ENCODE peak calls at places on chromosomes 2 and 18, in ten cellular contexts. One of them, this sample, is unnamed.
A peak's percentile ranks its signal among the peaks of the same experiment; 100 is the strongest.

GRCh38 chr18:66621816-66622576 is 18.1 kb upstream of the CDH19 start:
- DNase-seq in DND-41: no peak
- DNase-seq in HFF-Myc: no peak
- DNase-seq in thoracic aorta: no peak
- DNase-seq in body of pancreas: no peak
- DNase-seq in IMR-90: no peak
- DNase-seq in A673: no peak
- DNase-seq in kidney: no peak
- DNase-seq in right atrium auricular region: no peak
- DNase-seq in fibroblast of lung: no peak
- DNase-seq in this sample: no peak

GRCh38 chr18:35215026-35215425 is 25.8 kb upstream of the ZNF397 start:
- DNase-seq in HFF-Myc: no peak
- DNase-seq in body of pancreas: no peak
- DNase-seq in IMR-90: no peak
- DNase-seq in DND-41: no peak
- DNase-seq in fibroblast of lung: no peak
- DNase-seq in thoracic aorta: no peak
- DNase-seq in kidney: no peak
- DNase-seq in A673: no peak
- DNase-seq in right atrium auricular region: no peak
- DNase-seq in this sample: no peak

GRCh38 chr2:46151582-46151981 is 145.6 kb upstream of the EPAS1 start:
- DNase-seq in thoracic aorta: no peak
- DNase-seq in fibroblast of lung: no peak
- DNase-seq in IMR-90: peak; percentile 60
- DNase-seq in DND-41: no peak
- DNase-seq in body of pancreas: no peak
- DNase-seq in A673: no peak
- DNase-seq in HFF-Myc: no peak
- DNase-seq in right atrium auricular region: no peak
- DNase-seq in kidney: no peak
- DNase-seq in this sample: no peak

GRCh38 chr2:69789129-69789528 is 40.3 kb upstream of the GMCL1 start:
- DNase-seq in A673: peak; percentile 10
- DNase-seq in kidney: no peak
- DNase-seq in HFF-Myc: no peak
- DNase-seq in thoracic aorta: peak; percentile 15
- DNase-seq in DND-41: no peak
- DNase-seq in fibroblast of lung: peak; percentile 98
- DNase-seq in IMR-90: peak; percentile 94
- DNase-seq in right atrium auricular region: peak; percentile 66
- DNase-seq in body of pancreas: peak; percentile 10
- DNase-seq in this sample: peak; percentile 83

GRCh38 chr2:1969701-1970015 is 225.3 kb upstream of the PXDN start:
- DNase-seq in kidney: no peak
- DNase-seq in body of pancreas: no peak
- DNase-seq in IMR-90: no peak
- DNase-seq in HFF-Myc: no peak
- DNase-seq in thoracic aorta: no peak
- DNase-seq in A673: no peak
- DNase-seq in fibroblast of lung: no peak
- DNase-seq in DND-41: no peak
- DNase-seq in right atrium auricular region: no peak
- DNase-seq in this sample: no peak

GRCh38 chr2:173568054-173568453 is 213.4 kb downstream of the CDCA7 start:
- DNase-seq in right atrium auricular region: no peak
- DNase-seq in A673: peak; percentile 23
- DNase-seq in DND-41: peak; percentile 22
- DNase-seq in kidney: no peak
- DNase-seq in thoracic aorta: no peak
- DNase-seq in HFF-Myc: no peak
- DNase-seq in fibroblast of lung: no peak
- DNase-seq in IMR-90: no peak
- DNase-seq in body of pancreas: no peak
- DNase-seq in this sample: peak; percentile 27

GRCh38 chr2:218145124-218145523 is 19.3 kb downstream of the CXCR2 start:
- DNase-seq in right atrium auricular region: no peak
- DNase-seq in A673: no peak
- DNase-seq in HFF-Myc: no peak
- DNase-seq in fibroblast of lung: no peak
- DNase-seq in IMR-90: no peak
- DNase-seq in thoracic aorta: no peak
- DNase-seq in DND-41: no peak
- DNase-seq in body of pancreas: no peak
- DNase-seq in kidney: no peak
- DNase-seq in this sample: peak; percentile 39

GRCh38 chr18:7023581-7023980 is 94.0 kb downstream of the LAMA1 start:
- DNase-seq in body of pancreas: no peak
- DNase-seq in HFF-Myc: no peak
- DNase-seq in right atrium auricular region: peak; percentile 2
- DNase-seq in DND-41: no peak
- DNase-seq in thoracic aorta: no peak
- DNase-seq in A673: no peak
- DNase-seq in IMR-90: no peak
- DNase-seq in fibroblast of lung: no peak
- DNase-seq in kidney: no peak
- DNase-seq in this sample: no peak

GRCh38 chr2:148201075-148202004 is 180.4 kb downstream of the MBD5 start:
- DNase-seq in thoracic aorta: no peak
- DNase-seq in IMR-90: peak; percentile 31
- DNase-seq in right atrium auricular region: no peak
- DNase-seq in body of pancreas: peak; percentile 24
- DNase-seq in kidney: peak; percentile 61
- DNase-seq in DND-41: peak; percentile 25
- DNase-seq in fibroblast of lung: peak; percentile 12
- DNase-seq in HFF-Myc: peak; percentile 5
- DNase-seq in A673: peak; percentile 77
- DNase-seq in this sample: peak; percentile 49

GRCh38 chr2:208595386-208596275 is 189.0 kb downstream of the PTH2R start:
- DNase-seq in HFF-Myc: no peak
- DNase-seq in IMR-90: no peak
- DNase-seq in DND-41: no peak
- DNase-seq in thoracic aorta: no peak
- DNase-seq in right atrium auricular region: no peak
- DNase-seq in A673: no peak
- DNase-seq in kidney: no peak
- DNase-seq in body of pancreas: no peak
- DNase-seq in fibroblast of lung: peak; percentile 0
- DNase-seq in this sample: no peak

GRCh38 chr2:54999182-54999581 is 51.1 kb downstream of the RTN4 start:
- DNase-seq in body of pancreas: no peak
- DNase-seq in A673: peak; percentile 62
- DNase-seq in HFF-Myc: peak; percentile 36
- DNase-seq in thoracic aorta: no peak
- DNase-seq in fibroblast of lung: peak; percentile 85
- DNase-seq in right atrium auricular region: no peak
- DNase-seq in kidney: no peak
- DNase-seq in IMR-90: peak; percentile 77
- DNase-seq in DND-41: no peak
- DNase-seq in this sample: peak; percentile 64

GRCh38 chr18:23231340-23232021 is 96.2 kb downstream of the CABLES1 start:
- DNase-seq in fibroblast of lung: peak; percentile 92
- DNase-seq in body of pancreas: peak; percentile 21
- DNase-seq in IMR-90: peak; percentile 92
- DNase-seq in A673: peak; percentile 86
- DNase-seq in thoracic aorta: peak; percentile 72
- DNase-seq in DND-41: peak; percentile 63
- DNase-seq in kidney: peak; percentile 84
- DNase-seq in right atrium auricular region: peak; percentile 95
- DNase-seq in HFF-Myc: peak; percentile 65
- DNase-seq in this sample: peak; percentile 99

GRCh38 chr18:39057423-39058057 is 1491.9 kb upstream of the CELF4 start:
- DNase-seq in IMR-90: peak; percentile 1
- DNase-seq in body of pancreas: no peak
- DNase-seq in thoracic aorta: no peak
- DNase-seq in A673: no peak
- DNase-seq in kidney: no peak
- DNase-seq in DND-41: no peak
- DNase-seq in fibroblast of lung: peak; percentile 49
- DNase-seq in right atrium auricular region: no peak
- DNase-seq in HFF-Myc: no peak
- DNase-seq in this sample: peak; percentile 58

GRCh38 chr2:207951734-207952480 is 73.4 kb downstream of the PLEKHM3 start:
- DNase-seq in right atrium auricular region: no peak
- DNase-seq in IMR-90: no peak
- DNase-seq in DND-41: no peak
- DNase-seq in kidney: no peak
- DNase-seq in fibroblast of lung: no peak
- DNase-seq in HFF-Myc: no peak
- DNase-seq in body of pancreas: no peak
- DNase-seq in A673: no peak
- DNase-seq in thoracic aorta: no peak
- DNase-seq in this sample: no peak

GRCh38 chr2:60840880-60841279 is 40.5 kb upstream of the REL start:
- DNase-seq in kidney: no peak
- DNase-seq in A673: no peak
- DNase-seq in right atrium auricular region: no peak
- DNase-seq in fibroblast of lung: no peak
- DNase-seq in thoracic aorta: no peak
- DNase-seq in DND-41: no peak
- DNase-seq in IMR-90: no peak
- DNase-seq in body of pancreas: no peak
- DNase-seq in HFF-Myc: no peak
- DNase-seq in this sample: no peak

GRCh38 chr2:209208211-209208610 is 215.6 kb upstream of the MAP2 start:
- DNase-seq in fibroblast of lung: peak; percentile 4
- DNase-seq in thoracic aorta: no peak
- DNase-seq in IMR-90: no peak
- DNase-seq in kidney: no peak
- DNase-seq in right atrium auricular region: no peak
- DNase-seq in DND-41: no peak
- DNase-seq in HFF-Myc: no peak
- DNase-seq in body of pancreas: peak; percentile 75
- DNase-seq in A673: peak; percentile 40
- DNase-seq in this sample: peak; percentile 12

DNA sequence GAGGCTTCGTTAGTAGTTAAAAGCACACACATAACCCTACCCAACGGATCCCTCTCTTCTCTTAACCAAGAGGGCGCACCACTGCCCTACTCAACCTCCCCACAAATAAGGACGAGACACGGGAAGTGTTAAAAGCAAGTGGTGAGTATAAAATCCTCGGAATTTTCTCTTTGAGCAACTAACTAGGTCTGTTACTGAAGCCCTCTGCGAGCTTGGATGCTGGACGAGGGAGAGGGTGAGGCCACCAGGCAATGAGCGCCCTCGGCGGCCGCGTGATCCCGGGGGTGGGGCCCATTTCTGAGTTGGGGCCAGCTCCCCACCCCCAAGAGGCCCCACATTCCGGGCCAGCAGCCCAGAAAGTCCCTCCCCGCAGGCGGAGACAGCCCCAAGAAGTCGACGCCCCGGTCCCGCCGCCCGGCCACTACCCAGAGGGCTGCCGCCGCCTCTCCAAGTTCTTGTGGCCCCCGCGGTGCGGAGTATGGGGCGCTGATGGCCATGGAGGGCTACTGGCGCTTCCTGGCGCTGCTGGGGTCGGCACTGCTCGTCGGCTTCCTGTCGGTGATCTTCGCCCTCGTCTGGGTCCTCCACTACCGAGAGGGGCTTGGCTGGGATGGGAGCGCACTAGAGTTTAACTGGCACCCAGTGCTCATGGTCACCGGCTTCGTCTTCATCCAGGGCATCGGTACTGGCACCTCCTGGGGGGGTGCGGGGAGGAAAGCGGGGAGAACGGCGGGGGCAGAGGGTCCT is at the start of gene CYBRD1:
- DNase-seq in A673: peak; percentile 24
- DNase-seq in right atrium auricular region: peak; percentile 90
- DNase-seq in thoracic aorta: peak; percentile 50
- DNase-seq in fibroblast of lung: peak; percentile 86
- DNase-seq in DND-41: peak; percentile 31
- DNase-seq in body of pancreas: peak; percentile 40
- DNase-seq in kidney: peak; percentile 95
- DNase-seq in IMR-90: peak; percentile 79
- DNase-seq in HFF-Myc: no peak
- DNase-seq in this sample: peak; percentile 91
- TF ChIP-seq CTCF in A673: no peak
- TF ChIP-seq CTCF in right atrium auricular region: peak; percentile 8
- TF ChIP-seq CTCF in thoracic aorta: no peak
- TF ChIP-seq CTCF in fibroblast of lung: no peak
- TF ChIP-seq CTCF in DND-41: no peak
- TF ChIP-seq CTCF in body of pancreas: no peak
- TF ChIP-seq CTCF in kidney: no peak
- TF ChIP-seq CTCF in IMR-90: peak; percentile 8
- TF ChIP-seq CTCF in HFF-Myc: no peak
- TF ChIP-seq CTCF in this sample: no peak

GRCh38 chr2:95052804-95053535 is 27.5 kb downstream of the MAL start:
- DNase-seq in HFF-Myc: no peak
- DNase-seq in right atrium auricular region: no peak
- DNase-seq in fibroblast of lung: no peak
- DNase-seq in DND-41: peak; percentile 34
- DNase-seq in body of pancreas: no peak
- DNase-seq in IMR-90: no peak
- DNase-seq in thoracic aorta: no peak
- DNase-seq in A673: no peak
- DNase-seq in kidney: no peak
- DNase-seq in this sample: no peak
- H3K4me3 ChIP-seq in HFF-Myc: no peak overlapping the region
- H3K4me3 ChIP-seq in right atrium auricular region: no peak overlapping the region
- H3K4me3 ChIP-seq in fibroblast of lung: no peak overlapping the region
- H3K4me3 ChIP-seq in DND-41: no peak overlapping the region
- H3K4me3 ChIP-seq in body of pancreas: no peak overlapping the region
- H3K4me3 ChIP-seq in IMR-90: no peak overlapping the region
- H3K4me3 ChIP-seq in thoracic aorta: no peak overlapping the region
- H3K4me3 ChIP-seq in A673: no peak overlapping the region
- H3K4me3 ChIP-seq in kidney: no peak overlapping the region
- H3K4me3 ChIP-seq in this sample: no peak overlapping the region

DNA sequence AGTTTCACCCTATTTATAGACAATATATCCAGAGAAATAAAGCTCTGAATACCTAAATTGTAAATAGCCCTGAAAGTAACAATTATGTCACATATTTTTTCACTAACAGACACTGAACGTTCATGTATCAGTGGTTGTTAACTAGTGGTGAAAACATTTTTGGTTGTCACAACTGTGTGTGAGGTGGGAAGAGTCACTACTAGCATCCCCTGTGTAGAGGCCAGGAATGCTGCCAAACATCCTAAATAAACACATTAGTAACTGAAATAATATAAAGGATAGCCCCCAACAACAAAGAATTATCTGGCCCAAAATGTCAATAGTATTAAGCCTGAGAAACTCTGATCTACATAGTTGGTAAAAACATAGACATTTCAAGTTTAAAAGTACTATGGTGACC is 64.5 kb downstream of the ROCK1 start:
- DNase-seq in kidney: no peak
- DNase-seq in HFF-Myc: no peak
- DNase-seq in DND-41: no peak
- DNase-seq in IMR-90: no peak
- DNase-seq in thoracic aorta: no peak
- DNase-seq in body of pancreas: no peak
- DNase-seq in right atrium auricular region: no peak
- DNase-seq in A673: no peak
- DNase-seq in fibroblast of lung: no peak
- DNase-seq in this sample: no peak
- TF ChIP-seq CTCF in kidney: no peak
- TF ChIP-seq CTCF in HFF-Myc: no peak
- TF ChIP-seq CTCF in DND-41: no peak
- TF ChIP-seq CTCF in IMR-90: no peak
- TF ChIP-seq CTCF in thoracic aorta: no peak
- TF ChIP-seq CTCF in body of pancreas: no peak
- TF ChIP-seq CTCF in right atrium auricular region: no peak
- TF ChIP-seq CTCF in A673: no peak
- TF ChIP-seq CTCF in fibroblast of lung: no peak
- TF ChIP-seq CTCF in this sample: no peak

GRCh38 chr2:63819765-63820717 is 21.7 kb upstream of the UGP2 start:
- DNase-seq in right atrium auricular region: peak; percentile 76
- DNase-seq in DND-41: no peak
- DNase-seq in kidney: no peak
- DNase-seq in A673: no peak
- DNase-seq in body of pancreas: peak; percentile 56
- DNase-seq in IMR-90: peak; percentile 61
- DNase-seq in fibroblast of lung: no peak
- DNase-seq in thoracic aorta: no peak
- DNase-seq in HFF-Myc: peak; percentile 24
- DNase-seq in this sample: peak; percentile 52
- H3K4me3 ChIP-seq in right atrium auricular region: no peak overlapping the region
- H3K4me3 ChIP-seq in DND-41: no peak overlapping the region
- H3K4me3 ChIP-seq in kidney: no peak overlapping the region
- H3K4me3 ChIP-seq in A673: no peak overlapping the region
- H3K4me3 ChIP-seq in body of pancreas: no peak overlapping the region
- H3K4me3 ChIP-seq in IMR-90: no peak overlapping the region
- H3K4me3 ChIP-seq in fibroblast of lung: no peak overlapping the region
- H3K4me3 ChIP-seq in thoracic aorta: no peak overlapping the region
- H3K4me3 ChIP-seq in HFF-Myc: no peak overlapping the region
- H3K4me3 ChIP-seq in this sample: no peak overlapping the region

This sample was measured in fibroblast of pulmonary artery.